ENCODE peak calls at places on chromosomes 5 and 9, in five cellular contexts. One of them, this sample, is unnamed.

GRCh38 chr9:83281306-83282255 is 218.6 kb upstream of the RASEF start:
- DNase-seq in lower leg skin: no peak
- DNase-seq in coronary artery: no peak
- DNase-seq in upper lobe of left lung: no peak
- DNase-seq in cardiac muscle cell: peak; percentile 62
- DNase-seq in this sample: no peak

GRCh38 chr5:175059687-175060194 is 335.4 kb downstream of the MSX2 start:
- DNase-seq in lower leg skin: no peak
- DNase-seq in coronary artery: no peak
- DNase-seq in upper lobe of left lung: peak; percentile 75
- DNase-seq in cardiac muscle cell: no peak
- DNase-seq in this sample: peak; percentile 92

GRCh38 chr9:90642570-90643539 is at the start of gene DIRAS2:
- DNase-seq in cardiac muscle cell: peak; percentile 50
- DNase-seq in lower leg skin: no peak
- DNase-seq in upper lobe of left lung: peak; percentile 92
- DNase-seq in coronary artery: no peak
- DNase-seq in this sample: peak; percentile 84

GRCh38 chr5:1985781-1986180 is 103.1 kb upstream of the IRX4 start:
- DNase-seq in lower leg skin: peak; percentile 54
- DNase-seq in upper lobe of left lung: no peak
- DNase-seq in coronary artery: no peak
- DNase-seq in cardiac muscle cell: no peak
- DNase-seq in this sample: no peak

GRCh38 chr5:132056610-132057497 is 3.6 kb upstream of the IL3 start:
- DNase-seq in lower leg skin: peak; percentile 74
- DNase-seq in cardiac muscle cell: no peak
- DNase-seq in coronary artery: peak; percentile 56
- DNase-seq in upper lobe of left lung: no peak
- DNase-seq in this sample: no peak

GRCh38 chr5:120093178-120093577 is 370.9 kb upstream of the PRR16 start:
- DNase-seq in coronary artery: no peak
- DNase-seq in upper lobe of left lung: no peak
- DNase-seq in lower leg skin: no peak
- DNase-seq in cardiac muscle cell: no peak
- DNase-seq in this sample: peak; percentile 51

GRCh38 chr9:99299214-99300102 is 77.4 kb downstream of the SEC61B start:
- DNase-seq in upper lobe of left lung: no peak
- DNase-seq in lower leg skin: no peak
- DNase-seq in coronary artery: no peak
- DNase-seq in cardiac muscle cell: peak; percentile 36
- DNase-seq in this sample: no peak

GRCh38 chr5:77076961-77077820 is 9.9 kb downstream of the ZBED3 start:
- DNase-seq in upper lobe of left lung: peak; percentile 95
- DNase-seq in cardiac muscle cell: peak; percentile 76
- DNase-seq in lower leg skin: peak; percentile 93
- DNase-seq in coronary artery: no peak
- DNase-seq in this sample: peak; percentile 87

GRCh38 chr9:748861-749497 is 92.5 kb upstream of the DMRT1 start:
- DNase-seq in upper lobe of left lung: no peak
- DNase-seq in lower leg skin: peak; percentile 83
- DNase-seq in coronary artery: no peak
- DNase-seq in cardiac muscle cell: no peak
- DNase-seq in this sample: no peak

GRCh38 chr9:91047993-91048607 is 246.5 kb downstream of the SYK start:
- DNase-seq in upper lobe of left lung: no peak
- DNase-seq in lower leg skin: peak; percentile 75
- DNase-seq in cardiac muscle cell: peak; percentile 73
- DNase-seq in coronary artery: no peak
- DNase-seq in this sample: no peak

GRCh38 chr5:136132557-136133415 is at the start of gene SMAD5:
- DNase-seq in coronary artery: peak; percentile 97
- DNase-seq in lower leg skin: peak; percentile 99
- DNase-seq in cardiac muscle cell: peak; percentile 98
- DNase-seq in upper lobe of left lung: peak; percentile 99
- DNase-seq in this sample: peak; percentile 95

GRCh38 chr5:97009212-97009898 is 73.5 kb downstream of the LNPEP start:
- DNase-seq in lower leg skin: no peak
- DNase-seq in coronary artery: no peak
- DNase-seq in upper lobe of left lung: no peak
- DNase-seq in cardiac muscle cell: peak; percentile 52
- DNase-seq in this sample: no peak

GRCh38 chr9:100088202-100088601 is 10.6 kb downstream of the ERP44 start:
- DNase-seq in cardiac muscle cell: no peak
- DNase-seq in lower leg skin: no peak
- DNase-seq in upper lobe of left lung: no peak
- DNase-seq in coronary artery: no peak
- DNase-seq in this sample: no peak

GRCh38 chr5:109844148-109844547 is 154.4 kb downstream of the MAN2A1 start:
- DNase-seq in cardiac muscle cell: peak; percentile 14
- DNase-seq in upper lobe of left lung: no peak
- DNase-seq in lower leg skin: no peak
- DNase-seq in coronary artery: no peak
- DNase-seq in this sample: peak; percentile 12

GRCh38 chr9:133133680-133134418 is 12.8 kb upstream of the RALGDS start:
- DNase-seq in upper lobe of left lung: peak; percentile 59
- DNase-seq in coronary artery: peak; percentile 92
- DNase-seq in lower leg skin: peak; percentile 98
- DNase-seq in cardiac muscle cell: peak; percentile 96
- DNase-seq in this sample: peak; percentile 68

GRCh38 chr9:133738039-133738805 is at the start of gene SARDH:
- DNase-seq in coronary artery: peak; percentile 71
- DNase-seq in cardiac muscle cell: peak; percentile 72
- DNase-seq in upper lobe of left lung: peak; percentile 89
- DNase-seq in lower leg skin: peak; percentile 87
- DNase-seq in this sample: peak; percentile 83

GRCh38 chr5:127660048-127660733 is 11.3 kb downstream of the CTXN3 start:
- DNase-seq in cardiac muscle cell: no peak
- DNase-seq in lower leg skin: no peak
- DNase-seq in coronary artery: no peak
- DNase-seq in upper lobe of left lung: no peak
- DNase-seq in this sample: peak; percentile 13

GRCh38 chr9:136799854-136800657 is 3.9 kb downstream of the CCDC183 start:
- DNase-seq in lower leg skin: peak; percentile 95
- DNase-seq in coronary artery: no peak
- DNase-seq in cardiac muscle cell: peak; percentile 71
- DNase-seq in upper lobe of left lung: peak; percentile 98
- DNase-seq in this sample: peak; percentile 94

GRCh38 chr5:36494028-36494427 is 112.4 kb upstream of the SLC1A3 start:
- DNase-seq in lower leg skin: no peak
- DNase-seq in cardiac muscle cell: no peak
- DNase-seq in coronary artery: no peak
- DNase-seq in upper lobe of left lung: no peak
- DNase-seq in this sample: no peak

GRCh38 chr9:82621446-82621845 is 441.5 kb downstream of the RASEF start:
- DNase-seq in lower leg skin: no peak
- DNase-seq in cardiac muscle cell: no peak
- DNase-seq in upper lobe of left lung: no peak
- DNase-seq in coronary artery: no peak
- DNase-seq in this sample: no peak

GRCh38 chr5:95761771-95762680 is 30.9 kb downstream of the RHOBTB3 start:
- DNase-seq in upper lobe of left lung: no peak
- DNase-seq in coronary artery: no peak
- DNase-seq in cardiac muscle cell: peak; percentile 38
- DNase-seq in lower leg skin: no peak
- DNase-seq in this sample: no peak

GRCh38 chr5:136686192-136686872 is 321.0 kb upstream of the TRPC7 start:
- DNase-seq in upper lobe of left lung: no peak
- DNase-seq in cardiac muscle cell: peak; percentile 54
- DNase-seq in coronary artery: no peak
- DNase-seq in lower leg skin: no peak
- DNase-seq in this sample: peak; percentile 76

GRCh38 chr9:137162505-137163100 is 7.2 kb downstream of the LRRC26 start:
- DNase-seq in lower leg skin: no peak
- DNase-seq in cardiac muscle cell: no peak
- DNase-seq in upper lobe of left lung: peak; percentile 86
- DNase-seq in coronary artery: no peak
- DNase-seq in this sample: peak; percentile 61

GRCh38 chr5:17431272-17432050 is 66.6 kb upstream of the TAF11L2 start:
- DNase-seq in coronary artery: no peak
- DNase-seq in cardiac muscle cell: no peak
- DNase-seq in upper lobe of left lung: no peak
- DNase-seq in lower leg skin: no peak
- DNase-seq in this sample: no peak

GRCh38 chr5:175032741-175033151 is 308.4 kb downstream of the MSX2 start:
- DNase-seq in coronary artery: no peak
- DNase-seq in cardiac muscle cell: no peak
- DNase-seq in upper lobe of left lung: peak; percentile 32
- DNase-seq in lower leg skin: no peak
- DNase-seq in this sample: no peak

GRCh38 chr9:33025572-33026347 is 687 bp downstream of the DNAJA1 start:
- DNase-seq in coronary artery: no peak
- DNase-seq in upper lobe of left lung: peak; percentile 93
- DNase-seq in lower leg skin: peak; percentile 91
- DNase-seq in cardiac muscle cell: peak; percentile 45
- DNase-seq in this sample: peak; percentile 86

GRCh38 chr5:172707285-172708182 is 63.5 kb downstream of the DUSP1 start:
- DNase-seq in coronary artery: no peak
- DNase-seq in upper lobe of left lung: no peak
- DNase-seq in cardiac muscle cell: peak; percentile 75
- DNase-seq in lower leg skin: no peak
- DNase-seq in this sample: peak; percentile 81

GRCh38 chr5:111914957-111915356 is 158.0 kb upstream of the NREP start:
- DNase-seq in upper lobe of left lung: no peak
- DNase-seq in cardiac muscle cell: no peak
- DNase-seq in coronary artery: no peak
- DNase-seq in lower leg skin: no peak
- DNase-seq in this sample: peak; percentile 3

GRCh38 chr5:34656700-34657549 is 797 bp downstream of the RAI14 start:
- DNase-seq in upper lobe of left lung: peak; percentile 88
- DNase-seq in lower leg skin: peak; percentile 87
- DNase-seq in cardiac muscle cell: peak; percentile 31
- DNase-seq in coronary artery: no peak
- DNase-seq in this sample: peak; percentile 55

GRCh38 chr9:95406114-95406513 is 88.6 kb upstream of the FANCC start:
- DNase-seq in upper lobe of left lung: no peak
- DNase-seq in cardiac muscle cell: peak; percentile 88
- DNase-seq in lower leg skin: peak; percentile 90
- DNase-seq in coronary artery: no peak
- DNase-seq in this sample: no peak

GRCh38 chr5:33457817-33458216 is 17.1 kb downstream of the TARS1 start:
- DNase-seq in coronary artery: no peak
- DNase-seq in upper lobe of left lung: no peak
- DNase-seq in cardiac muscle cell: no peak
- DNase-seq in lower leg skin: no peak
- DNase-seq in this sample: no peak

GRCh38 chr5:132557425-132557805 is 638 bp downstream of the RAD50 start:
- DNase-seq in cardiac muscle cell: peak; percentile 27
- DNase-seq in lower leg skin: no peak
- DNase-seq in coronary artery: no peak
- DNase-seq in upper lobe of left lung: no peak
- DNase-seq in this sample: peak; percentile 69

GRCh38 chr5:137004279-137004678 is 494.8 kb downstream of the SPOCK1 start:
- DNase-seq in lower leg skin: no peak
- DNase-seq in coronary artery: no peak
- DNase-seq in upper lobe of left lung: no peak
- DNase-seq in cardiac muscle cell: no peak
- DNase-seq in this sample: no peak

GRCh38 chr9:21758540-21758939 is 43.9 kb upstream of the MTAP start:
- DNase-seq in coronary artery: no peak
- DNase-seq in lower leg skin: no peak
- DNase-seq in cardiac muscle cell: peak; percentile 35
- DNase-seq in upper lobe of left lung: no peak
- DNase-seq in this sample: no peak

GRCh38 chr5:143037708-143038107 is 267.5 kb downstream of the ARHGAP26 start:
- DNase-seq in coronary artery: no peak
- DNase-seq in upper lobe of left lung: no peak
- DNase-seq in cardiac muscle cell: no peak
- DNase-seq in lower leg skin: no peak
- DNase-seq in this sample: no peak
- H3K4me3 ChIP-seq in coronary artery: no peak overlapping the region
- H3K4me3 ChIP-seq in upper lobe of left lung: no peak overlapping the region
- H3K4me3 ChIP-seq in cardiac muscle cell: no peak overlapping the region
- H3K4me3 ChIP-seq in lower leg skin: no peak overlapping the region
- H3K4me3 ChIP-seq in this sample: no peak overlapping the region

GRCh38 chr5:150836064-150836463 is 10.3 kb upstream of the IRGM start:
- DNase-seq in lower leg skin: no peak
- DNase-seq in cardiac muscle cell: no peak
- DNase-seq in coronary artery: no peak
- DNase-seq in upper lobe of left lung: peak; percentile 46
- DNase-seq in this sample: no peak

GRCh38 chr5:150836703-150837102 is 9.6 kb upstream of the IRGM start:
- DNase-seq in lower leg skin: no peak
- DNase-seq in coronary artery: no peak
- DNase-seq in cardiac muscle cell: peak; percentile 6
- DNase-seq in upper lobe of left lung: no peak
- DNase-seq in this sample: peak; percentile 31
- H3K4me3 ChIP-seq in lower leg skin: no peak overlapping the region
- H3K4me3 ChIP-seq in coronary artery: no peak overlapping the region
- H3K4me3 ChIP-seq in cardiac muscle cell: no peak overlapping the region
- H3K4me3 ChIP-seq in upper lobe of left lung: no peak overlapping the region
- H3K4me3 ChIP-seq in this sample: no peak overlapping the region

GRCh38 chr9:135774239-135774747 is 72.3 kb downstream of the KCNT1 start:
- DNase-seq in coronary artery: no peak
- DNase-seq in upper lobe of left lung: no peak
- DNase-seq in cardiac muscle cell: no peak
- DNase-seq in lower leg skin: no peak
- DNase-seq in this sample: no peak
- H3K4me3 ChIP-seq in coronary artery: no peak overlapping the region
- H3K4me3 ChIP-seq in upper lobe of left lung: no peak overlapping the region
- H3K4me3 ChIP-seq in cardiac muscle cell: no peak overlapping the region
- H3K4me3 ChIP-seq in lower leg skin: no peak overlapping the region
- H3K4me3 ChIP-seq in this sample: no peak overlapping the region

GRCh38 chr5:176133289-176133870 is 104.8 kb upstream of the SIMC1 start:
- DNase-seq in cardiac muscle cell: no peak
- DNase-seq in upper lobe of left lung: peak; percentile 77
- DNase-seq in coronary artery: no peak
- DNase-seq in lower leg skin: no peak
- DNase-seq in this sample: peak; percentile 67
- H3K4me3 ChIP-seq in cardiac muscle cell: no peak overlapping the region
- H3K4me3 ChIP-seq in upper lobe of left lung: no peak overlapping the region
- H3K4me3 ChIP-seq in coronary artery: no peak overlapping the region
- H3K4me3 ChIP-seq in lower leg skin: no peak overlapping the region
- H3K4me3 ChIP-seq in this sample: peak overlapping the region; percentile 73